ENCODE peak calls at places on chromosomes 13 and 19, in four cellular contexts. Q, H, I and R are unnamed samples.

GRCh38 chr13:94115054-94115453 is 364.4 kb downstream of the DCT start:
- DNase-seq in Q (no peak), H (no peak), I (no peak), R (no peak)

GRCh38 chr19:39145180-39145953 is 19.8 kb downstream of the PAK4 start:
- DNase-seq in Q (no peak), H (no peak), I (no peak), R (no peak)

GRCh38 chr13:59312776-59313175 is 851.0 kb downstream of the DIAPH3 start:
- DNase-seq in Q (no peak), H (no peak), I (no peak), R (no peak)

GRCh38 chr19:45492627-45493470 is 4.0 kb downstream of the RTN2 start:
- DNase-seq in Q (no peak), H (no peak), I (no peak), R (no peak)

GRCh38 chr13:78604782-78605611 is 1.6 kb upstream of the POU4F1 start:
- DNase-seq in Q (no peak), H (peak), I (peak), R (peak)

GRCh38 chr19:31548941-31549340 is 199.7 kb upstream of the TSHZ3 start:
- DNase-seq in Q (no peak), H (no peak), I (no peak), R (no peak)

GRCh38 chr19:48636859-48637448 is at the start of gene DBP:
- DNase-seq in Q (no peak), H (no peak), I (no peak), R (no peak)

GRCh38 chr19:4174895-4175668 is 7.3 kb downstream of the SIRT6 start:
- DNase-seq in Q (no peak), H (no peak), I (no peak), R (no peak)

GRCh38 chr19:917323-918151 is at the start of gene KISS1R:
- DNase-seq in Q (no peak), H (no peak), I (peak), R (no peak)

GRCh38 chr13:111629016-111629415 is 308.6 kb downstream of the TEX29 start:
- DNase-seq in Q (no peak), H (no peak), I (no peak), R (no peak)

GRCh38 chr19:56199686-56200085 is 2.1 kb upstream of the ZSCAN5B start:
- DNase-seq in Q (no peak), H (no peak), I (no peak), R (no peak)

GRCh38 chr19:43406297-43406696 is 8.4 kb upstream of the TEX101 start:
- DNase-seq in Q (no peak), H (no peak), I (no peak), R (no peak)

GRCh38 chr19:918481-919156 is 1.5 kb downstream of the KISS1R start:
- DNase-seq in Q (no peak), H (no peak), I (no peak), R (no peak)

GRCh38 chr19:1221141-1221903 is 15.7 kb downstream of the STK11 start:
- DNase-seq in Q (no peak), H (no peak), I (no peak), R (no peak)

GRCh38 chr19:55640043-55640576 is 692 bp upstream of the ZNF580 start:
- DNase-seq in Q (no peak), H (peak), I (no peak), R (no peak)

GRCh38 chr19:51689751-51690358 is 3.3 kb upstream of the SPACA6 start:
- DNase-seq in Q (peak), H (no peak), I (peak), R (no peak)

GRCh38 chr13:52736891-52737290 is 2.7 kb downstream of the CNMD start:
- DNase-seq in Q (no peak), H (no peak), I (no peak), R (no peak)

GRCh38 chr19:13920940-13921744 is 15.1 kb downstream of the CC2D1A start:
- DNase-seq in Q (no peak), H (no peak), I (no peak), R (no peak)

GRCh38 chr13:20553309-20553708 is 13.6 kb upstream of the IFT88 start:
- DNase-seq in Q (no peak), H (no peak), I (no peak), R (no peak)

GRCh38 chr19:7140137-7140536 is 70.6 kb downstream of the ZNF557 start:
- DNase-seq in Q (no peak), H (no peak), I (no peak), R (no peak)

GRCh38 chr19:28686741-28687140 is 526.2 kb downstream of the UQCRFS1 start:
- DNase-seq in Q (no peak), H (no peak), I (no peak), R (no peak)